ENCODE peak calls at places on chromosomes 12 and 14, in four cellular contexts. One of them, this sample, is unnamed.

GRCh38 chr12:106170285-106170684 is 31.5 kb upstream of the NUAK1 start:
- DNase-seq in gastrocnemius medialis: peak; percentile 41
- DNase-seq in uterus: no peak
- DNase-seq in CD8-positive, alpha-beta T cell: no peak
- DNase-seq in this sample: no peak

GRCh38 chr12:122079532-122080081 is 1.1 kb downstream of the MLXIP start:
- DNase-seq in gastrocnemius medialis: peak; percentile 90
- DNase-seq in CD8-positive, alpha-beta T cell: peak; percentile 27
- DNase-seq in uterus: no peak
- DNase-seq in this sample: no peak

GRCh38 chr12:12577786-12578185 is 15.1 kb upstream of the DUSP16 start:
- DNase-seq in uterus: no peak
- DNase-seq in gastrocnemius medialis: no peak
- DNase-seq in CD8-positive, alpha-beta T cell: no peak
- DNase-seq in this sample: no peak

GRCh38 chr12:71900091-71900490 is 38.6 kb upstream of the TPH2 start:
- DNase-seq in gastrocnemius medialis: no peak
- DNase-seq in uterus: no peak
- DNase-seq in CD8-positive, alpha-beta T cell: no peak
- DNase-seq in this sample: no peak

GRCh38 chr12:115204957-115205754 is 521.2 kb upstream of the TBX3 start:
- DNase-seq in gastrocnemius medialis: no peak
- DNase-seq in CD8-positive, alpha-beta T cell: no peak
- DNase-seq in uterus: no peak
- DNase-seq in this sample: no peak

GRCh38 chr12:38850463-38850862 is 54.9 kb downstream of the CPNE8 start:
- DNase-seq in gastrocnemius medialis: no peak
- DNase-seq in uterus: no peak
- DNase-seq in CD8-positive, alpha-beta T cell: no peak
- DNase-seq in this sample: no peak

GRCh38 chr12:109723311-109723791 is 9.7 kb downstream of the FAM222A start:
- DNase-seq in gastrocnemius medialis: peak; percentile 69
- DNase-seq in CD8-positive, alpha-beta T cell: no peak
- DNase-seq in uterus: peak; percentile 32
- DNase-seq in this sample: peak; percentile 59

GRCh38 chr12:47776471-47777143 is 3.6 kb downstream of the SLC48A1 start:
- DNase-seq in CD8-positive, alpha-beta T cell: no peak
- DNase-seq in uterus: no peak
- DNase-seq in gastrocnemius medialis: no peak
- DNase-seq in this sample: peak; percentile 32

GRCh38 chr14:102630405-102630804 is 38.0 kb downstream of the RCOR1 start:
- DNase-seq in uterus: no peak
- DNase-seq in gastrocnemius medialis: no peak
- DNase-seq in CD8-positive, alpha-beta T cell: no peak
- DNase-seq in this sample: no peak

GRCh38 chr14:67934087-67934486 is 114.5 kb downstream of the RAD51B start:
- DNase-seq in CD8-positive, alpha-beta T cell: no peak
- DNase-seq in uterus: peak; percentile 33
- DNase-seq in gastrocnemius medialis: no peak
- DNase-seq in this sample: no peak

GRCh38 chr14:89621009-89621421 is 204.0 kb upstream of the FOXN3 start:
- DNase-seq in uterus: no peak
- DNase-seq in gastrocnemius medialis: no peak
- DNase-seq in CD8-positive, alpha-beta T cell: peak; percentile 54
- DNase-seq in this sample: no peak

GRCh38 chr12:110149104-110149660 is 25.0 kb downstream of the IFT81 start:
- DNase-seq in uterus: no peak
- DNase-seq in gastrocnemius medialis: no peak
- DNase-seq in CD8-positive, alpha-beta T cell: no peak
- DNase-seq in this sample: no peak

GRCh38 chr12:90940872-90941499 is 14.0 kb downstream of the CCER1 start:
- DNase-seq in CD8-positive, alpha-beta T cell: no peak
- DNase-seq in uterus: no peak
- DNase-seq in gastrocnemius medialis: no peak
- DNase-seq in this sample: no peak

GRCh38 chr14:56215180-56215579 is 97.0 kb downstream of the PELI2 start:
- DNase-seq in CD8-positive, alpha-beta T cell: no peak
- DNase-seq in uterus: no peak
- DNase-seq in gastrocnemius medialis: no peak
- DNase-seq in this sample: no peak

GRCh38 chr12:50527086-50527726 is 22.4 kb downstream of the DIP2B start:
- DNase-seq in uterus: no peak
- DNase-seq in CD8-positive, alpha-beta T cell: no peak
- DNase-seq in gastrocnemius medialis: no peak
- DNase-seq in this sample: no peak

GRCh38 chr14:21536395-21537087 is 10.4 kb upstream of the SALL2 start:
- DNase-seq in gastrocnemius medialis: no peak
- DNase-seq in uterus: no peak
- DNase-seq in CD8-positive, alpha-beta T cell: no peak
- DNase-seq in this sample: no peak

GRCh38 chr14:80055912-80056801 is 155.1 kb downstream of the DIO2 start:
- DNase-seq in CD8-positive, alpha-beta T cell: no peak
- DNase-seq in gastrocnemius medialis: no peak
- DNase-seq in uterus: peak; percentile 14
- DNase-seq in this sample: peak; percentile 11

GRCh38 chr14:100740196-100740825 is 13.6 kb downstream of the DLK1 start:
- DNase-seq in gastrocnemius medialis: no peak
- DNase-seq in CD8-positive, alpha-beta T cell: no peak
- DNase-seq in uterus: no peak
- DNase-seq in this sample: no peak

GRCh38 chr12:114166360-114166759 is 200.2 kb upstream of the RBM19 start:
- DNase-seq in uterus: peak; percentile 19
- DNase-seq in CD8-positive, alpha-beta T cell: no peak
- DNase-seq in gastrocnemius medialis: no peak
- DNase-seq in this sample: no peak

GRCh38 chr12:48882972-48883304 is 17.3 kb upstream of the RND1 start:
- DNase-seq in uterus: no peak
- DNase-seq in gastrocnemius medialis: no peak
- DNase-seq in CD8-positive, alpha-beta T cell: no peak
- DNase-seq in this sample: no peak

GRCh38 chr12:48881652-48882324 is 16.1 kb upstream of the RND1 start:
- DNase-seq in CD8-positive, alpha-beta T cell: no peak
- DNase-seq in gastrocnemius medialis: no peak
- DNase-seq in uterus: no peak
- DNase-seq in this sample: no peak

GRCh38 chr12:48880647-48881046 is 15.0 kb upstream of the RND1 start:
- DNase-seq in uterus: no peak
- DNase-seq in gastrocnemius medialis: no peak
- DNase-seq in CD8-positive, alpha-beta T cell: no peak
- DNase-seq in this sample: no peak

GRCh38 chr12:48883305-48884171 is 17.9 kb upstream of the RND1 start:
- DNase-seq in gastrocnemius medialis: no peak
- DNase-seq in CD8-positive, alpha-beta T cell: no peak
- DNase-seq in uterus: no peak
- DNase-seq in this sample: no peak

DNA sequence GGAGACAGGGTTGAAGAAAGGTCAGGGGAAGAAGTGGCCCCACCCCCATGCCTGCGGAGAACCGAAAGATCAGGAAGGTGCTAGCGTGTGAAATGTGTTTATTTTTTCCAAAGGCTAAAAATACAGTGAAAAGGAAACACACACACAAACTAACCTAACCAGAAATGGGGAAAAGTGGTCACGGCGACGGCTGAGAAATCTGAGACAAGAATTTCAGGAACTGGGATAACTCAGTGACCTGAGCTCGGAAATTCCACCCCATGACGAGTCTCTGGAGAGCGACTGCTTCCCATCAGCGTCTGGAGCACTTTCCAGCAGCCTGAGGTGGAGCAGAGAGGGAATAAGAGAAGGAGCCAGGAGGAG is 16.6 kb upstream of the RND1 start:
- DNase-seq in CD8-positive, alpha-beta T cell: no peak
- DNase-seq in gastrocnemius medialis: no peak
- DNase-seq in uterus: no peak
- DNase-seq in this sample: peak; percentile 34
- H3K27ac ChIP-seq in CD8-positive, alpha-beta T cell: no peak overlapping the region
- H3K27ac ChIP-seq in gastrocnemius medialis: no peak overlapping the region
- H3K27ac ChIP-seq in uterus: peak overlapping the region; percentile 36
- H3K27ac ChIP-seq in this sample: no peak overlapping the region

GRCh38 chr14:94613720-94614644 is 1.8 kb downstream of the SERPINA3 start:
- DNase-seq in uterus: no peak
- DNase-seq in CD8-positive, alpha-beta T cell: no peak
- DNase-seq in gastrocnemius medialis: no peak
- DNase-seq in this sample: no peak
- H3K4me3 ChIP-seq in uterus: peak overlapping the region; percentile 14
- H3K4me3 ChIP-seq in CD8-positive, alpha-beta T cell: no peak overlapping the region
- H3K4me3 ChIP-seq in gastrocnemius medialis: no peak overlapping the region
- H3K4me3 ChIP-seq in this sample: no peak overlapping the region

DNA sequence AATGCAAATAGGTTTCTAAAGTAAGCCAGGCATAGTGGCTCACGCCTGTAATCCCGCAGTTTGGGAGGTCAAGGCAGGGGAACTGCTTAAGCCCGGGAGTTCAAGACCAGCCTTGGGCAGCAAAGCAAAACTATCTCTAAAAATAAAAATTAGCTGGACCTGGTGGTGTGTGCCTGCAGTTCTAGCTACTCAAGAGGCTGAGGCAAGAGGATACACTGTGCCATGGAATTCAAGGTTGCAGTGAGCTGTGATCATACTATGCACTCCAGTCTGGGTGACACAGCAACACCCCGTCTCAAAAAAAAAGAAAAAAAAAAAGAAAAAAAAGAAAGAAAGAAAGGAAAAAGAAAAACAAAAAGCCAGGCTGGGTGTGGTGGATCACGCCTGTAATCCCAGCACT is 46.3 kb downstream of the HECTD1 start:
- DNase-seq in CD8-positive, alpha-beta T cell: no peak
- DNase-seq in uterus: no peak
- DNase-seq in gastrocnemius medialis: no peak
- DNase-seq in this sample: no peak
- H3K27ac ChIP-seq in CD8-positive, alpha-beta T cell: no peak overlapping the region
- H3K27ac ChIP-seq in uterus: no peak overlapping the region
- H3K27ac ChIP-seq in gastrocnemius medialis: peak overlapping the region; percentile 30
- H3K27ac ChIP-seq in this sample: no peak overlapping the region

GRCh38 chr12:104050436-104050835 is 449 bp upstream of the GLT8D2 start:
- DNase-seq in gastrocnemius medialis: no peak
- DNase-seq in CD8-positive, alpha-beta T cell: no peak
- DNase-seq in uterus: no peak
- DNase-seq in this sample: no peak
- H3K4me3 ChIP-seq in gastrocnemius medialis: peak overlapping the region; percentile 54
- H3K4me3 ChIP-seq in CD8-positive, alpha-beta T cell: no peak overlapping the region
- H3K4me3 ChIP-seq in uterus: peak overlapping the region; percentile 48
- H3K4me3 ChIP-seq in this sample: peak overlapping the region; percentile 68

GRCh38 chr12:31504625-31505222 is 86.2 kb downstream of the DENND5B start:
- DNase-seq in CD8-positive, alpha-beta T cell: no peak
- DNase-seq in gastrocnemius medialis: no peak
- DNase-seq in uterus: no peak
- DNase-seq in this sample: no peak

GRCh38 chr12:31507966-31508365 is 83.0 kb downstream of the DENND5B start:
- DNase-seq in gastrocnemius medialis: no peak
- DNase-seq in uterus: no peak
- DNase-seq in CD8-positive, alpha-beta T cell: no peak
- DNase-seq in this sample: no peak

GRCh38 chr12:31510034-31510433 is 80.9 kb downstream of the DENND5B start:
- DNase-seq in CD8-positive, alpha-beta T cell: no peak
- DNase-seq in gastrocnemius medialis: no peak
- DNase-seq in uterus: no peak
- DNase-seq in this sample: no peak

GRCh38 chr12:31506907-31507306 is 84.0 kb downstream of the DENND5B start:
- DNase-seq in CD8-positive, alpha-beta T cell: no peak
- DNase-seq in uterus: no peak
- DNase-seq in gastrocnemius medialis: no peak
- DNase-seq in this sample: no peak

DNA sequence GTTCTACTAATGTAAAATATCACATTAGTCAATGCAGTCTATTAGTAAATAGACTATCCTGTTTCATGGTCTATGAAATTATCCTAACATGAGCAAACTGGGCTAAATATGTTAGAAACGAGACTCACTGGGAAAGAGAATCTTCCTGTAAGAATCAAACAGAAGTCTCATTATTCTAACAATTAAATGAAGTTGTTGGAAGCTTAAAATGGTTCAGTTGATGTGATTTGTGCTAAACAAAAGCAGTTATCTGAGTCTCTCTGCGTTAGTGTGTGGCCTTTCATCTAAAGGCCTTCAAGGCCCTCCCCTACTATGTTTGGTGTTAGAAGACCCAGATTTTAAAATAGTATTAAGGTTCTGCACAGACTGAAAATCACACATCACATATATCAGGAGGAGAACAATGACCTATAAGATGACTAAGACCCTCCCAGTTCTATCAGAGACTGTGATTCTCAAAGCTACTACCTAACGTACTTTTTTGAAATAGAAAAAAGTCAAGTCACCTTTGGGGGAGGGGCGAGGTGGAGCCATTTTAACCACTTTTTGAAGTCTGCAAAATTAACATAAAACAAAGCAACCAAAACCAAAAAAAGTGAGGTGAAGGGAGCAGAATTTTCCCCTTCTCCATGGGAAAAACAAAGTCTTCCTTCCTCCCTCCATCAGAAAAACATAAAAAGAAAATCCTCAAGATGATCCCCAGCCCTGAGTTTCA is 82.3 kb downstream of the DENND5B start:
- DNase-seq in uterus: no peak
- DNase-seq in gastrocnemius medialis: no peak
- DNase-seq in CD8-positive, alpha-beta T cell: no peak
- DNase-seq in this sample: no peak
- H3K27ac ChIP-seq in uterus: peak overlapping the region; percentile 12
- H3K27ac ChIP-seq in gastrocnemius medialis: no peak overlapping the region
- H3K27ac ChIP-seq in CD8-positive, alpha-beta T cell: no peak overlapping the region
- H3K27ac ChIP-seq in this sample: no peak overlapping the region

GRCh38 chr14:99276482-99276881 is 4.5 kb upstream of the BCL11B start:
- DNase-seq in CD8-positive, alpha-beta T cell: no peak
- DNase-seq in uterus: no peak
- DNase-seq in gastrocnemius medialis: no peak
- DNase-seq in this sample: no peak

GRCh38 chr14:99273025-99273723 is 1.2 kb upstream of the BCL11B start:
- DNase-seq in CD8-positive, alpha-beta T cell: peak; percentile 56
- DNase-seq in gastrocnemius medialis: no peak
- DNase-seq in uterus: no peak
- DNase-seq in this sample: no peak

GRCh38 chr14:99273724-99274345 is 1.8 kb upstream of the BCL11B start:
- DNase-seq in uterus: no peak
- DNase-seq in CD8-positive, alpha-beta T cell: peak; percentile 28
- DNase-seq in gastrocnemius medialis: no peak
- DNase-seq in this sample: no peak

GRCh38 chr14:99275222-99275584 is 3.2 kb upstream of the BCL11B start:
- DNase-seq in CD8-positive, alpha-beta T cell: no peak
- DNase-seq in gastrocnemius medialis: no peak
- DNase-seq in uterus: no peak
- DNase-seq in this sample: no peak

GRCh38 chr14:99274346-99275221 is 2.6 kb upstream of the BCL11B start:
- DNase-seq in uterus: peak; percentile 50
- DNase-seq in CD8-positive, alpha-beta T cell: peak; percentile 58
- DNase-seq in gastrocnemius medialis: no peak
- DNase-seq in this sample: peak; percentile 76
- H3K4me3 ChIP-seq in uterus: peak overlapping the region; percentile 20
- H3K4me3 ChIP-seq in CD8-positive, alpha-beta T cell: peak overlapping the region; percentile 81
- H3K4me3 ChIP-seq in gastrocnemius medialis: no peak overlapping the region
- H3K4me3 ChIP-seq in this sample: peak overlapping the region; percentile 34

GRCh38 chr12:118302053-118302452 is 70.7 kb downstream of the TAOK3 start:
- DNase-seq in uterus: no peak
- DNase-seq in CD8-positive, alpha-beta T cell: no peak
- DNase-seq in gastrocnemius medialis: no peak
- DNase-seq in this sample: no peak
- H3K27ac ChIP-seq in uterus: no peak overlapping the region
- H3K27ac ChIP-seq in CD8-positive, alpha-beta T cell: no peak overlapping the region
- H3K27ac ChIP-seq in gastrocnemius medialis: no peak overlapping the region
- H3K27ac ChIP-seq in this sample: no peak overlapping the region